ENCODE peak calls at places on chromosomes 12 and 14, in ten cellular contexts. G, N, L, E, D, I, H, Y, X and C are unnamed samples.

GRCh38 chr12:121990692-121991603 is 30.7 kb upstream of the BCL7A start:
- DNase-seq in G (no peak), N (no peak), L (no peak), E (no peak), D (no peak), I (no peak), H (no peak), Y (no peak), X (peak), C (no peak)

GRCh38 chr12:124236651-124237050 is 58.2 kb upstream of the RFLNA start:
- DNase-seq in G (no peak), N (peak), L (no peak), E (no peak), D (no peak), I (no peak), H (no peak), Y (no peak), X (peak), C (no peak)

GRCh38 chr14:100438271-100438670 is 115.1 kb downstream of the SLC25A47 start:
- DNase-seq in G (no peak), N (no peak), L (no peak), E (no peak), D (no peak), I (no peak), H (no peak), Y (no peak), X (no peak), C (no peak)

GRCh38 chr12:100959481-100959880 is 164.9 kb downstream of the ANO4 start:
- DNase-seq in G (no peak), N (peak), L (no peak), E (no peak), D (no peak), I (no peak), H (no peak), Y (no peak), X (peak), C (no peak)

GRCh38 chr12:11482955-11483354 is 87.6 kb upstream of the PRB2 start:
- DNase-seq in G (no peak), N (no peak), L (no peak), E (no peak), D (no peak), I (no peak), H (no peak), Y (no peak), X (peak), C (no peak)

GRCh38 chr12:127509066-127509778 is 757.7 kb upstream of the TMEM132C start:
- DNase-seq in G (no peak), N (no peak), L (no peak), E (no peak), D (no peak), I (no peak), H (no peak), Y (no peak), X (peak), C (no peak)

GRCh38 chr12:47349102-47349769 is 269.5 kb upstream of the AMIGO2 start:
- DNase-seq in G (no peak), N (no peak), L (no peak), E (no peak), D (no peak), I (no peak), H (no peak), Y (no peak), X (no peak), C (no peak)

GRCh38 chr12:45439039-45439438 is 223.1 kb downstream of the ANO6 start:
- DNase-seq in G (no peak), N (no peak), L (no peak), E (no peak), D (no peak), I (no peak), H (no peak), Y (no peak), X (no peak), C (no peak)

GRCh38 chr12:47071241-47071852 is 8.1 kb upstream of the PCED1B start:
- DNase-seq in G (no peak), N (peak), L (no peak), E (no peak), D (no peak), I (no peak), H (no peak), Y (no peak), X (no peak), C (no peak)

GRCh38 chr14:71665157-71665556 is 267.1 kb upstream of the RGS6 start:
- DNase-seq in G (no peak), N (peak), L (no peak), E (no peak), D (no peak), I (no peak), H (no peak), Y (no peak), X (peak), C (no peak)

GRCh38 chr12:130649101-130649571 is 67.0 kb downstream of the RIMBP2 start:
- DNase-seq in G (no peak), N (no peak), L (no peak), E (peak), D (no peak), I (no peak), H (no peak), Y (no peak), X (no peak), C (no peak)

GRCh38 chr12:95216704-95217376 is 427 bp downstream of the FGD6 start:
- DNase-seq in G (no peak), N (peak), L (no peak), E (no peak), D (no peak), I (no peak), H (peak), Y (no peak), X (no peak), C (no peak)

GRCh38 chr14:71918955-71919354 is 13.3 kb upstream of the RGS6 start:
- DNase-seq in G (peak), N (no peak), L (no peak), E (no peak), D (no peak), I (no peak), H (no peak), Y (no peak), X (no peak), C (no peak)

GRCh38 chr14:56342419-56342901 is 224.2 kb downstream of the PELI2 start:
- DNase-seq in G (no peak), N (peak), L (no peak), E (no peak), D (no peak), I (no peak), H (no peak), Y (no peak), X (peak), C (no peak)

GRCh38 chr14:22976620-22977433 is 5.5 kb downstream of the AJUBA start:
- DNase-seq in G (no peak), N (peak), L (no peak), E (peak), D (peak), I (no peak), H (no peak), Y (no peak), X (peak), C (no peak)

GRCh38 chr12:3641428-3641883 is 111.5 kb downstream of the CRACR2A start:
- DNase-seq in G (no peak), N (peak), L (no peak), E (no peak), D (no peak), I (no peak), H (no peak), Y (no peak), X (peak), C (no peak)

GRCh38 chr12:130145731-130146130 is 16.5 kb upstream of the FZD10 start:
- DNase-seq in G (no peak), N (no peak), L (no peak), E (no peak), D (no peak), I (no peak), H (no peak), Y (no peak), X (no peak), C (no peak)

GRCh38 chr14:55929136-55929535 is 189.1 kb upstream of the PELI2 start:
- DNase-seq in G (no peak), N (no peak), L (no peak), E (no peak), D (no peak), I (no peak), H (no peak), Y (no peak), X (no peak), C (no peak)

GRCh38 chr14:32998433-32998832 is 59.8 kb downstream of the NPAS3 start:
- DNase-seq in G (no peak), N (peak), L (no peak), E (no peak), D (peak), I (no peak), H (no peak), Y (no peak), X (peak), C (no peak)

GRCh38 chr12:126436041-126436440 is 1370.8 kb downstream of the AACS start:
- DNase-seq in G (no peak), N (no peak), L (no peak), E (no peak), D (no peak), I (no peak), H (no peak), Y (no peak), X (no peak), C (no peak)

GRCh38 chr12:106739318-106739717 is 35.2 kb upstream of the RIC8B start:
- DNase-seq in G (no peak), N (peak), L (no peak), E (no peak), D (no peak), I (no peak), H (no peak), Y (no peak), X (no peak), C (no peak)

GRCh38 chr14:91839754-91840153 is 27.6 kb downstream of the TC2N start:
- DNase-seq in G (no peak), N (no peak), L (no peak), E (no peak), D (no peak), I (no peak), H (no peak), Y (no peak), X (no peak), C (no peak)

GRCh38 chr14:69138189-69138535 is 14.8 kb downstream of the DCAF5 start:
- DNase-seq in G (no peak), N (peak), L (no peak), E (no peak), D (no peak), I (no peak), H (no peak), Y (no peak), X (peak), C (no peak)

GRCh38 chr14:37246427-37246829 is 48.7 kb downstream of the MIPOL1 start:
- DNase-seq in G (no peak), N (peak), L (no peak), E (no peak), D (no peak), I (no peak), H (no peak), Y (peak), X (peak), C (no peak)

GRCh38 chr12:109735051-109735521 is 21.5 kb downstream of the FAM222A start:
- DNase-seq in G (peak), N (no peak), L (peak), E (peak), D (peak), I (no peak), H (no peak), Y (no peak), X (no peak), C (peak)

DNA sequence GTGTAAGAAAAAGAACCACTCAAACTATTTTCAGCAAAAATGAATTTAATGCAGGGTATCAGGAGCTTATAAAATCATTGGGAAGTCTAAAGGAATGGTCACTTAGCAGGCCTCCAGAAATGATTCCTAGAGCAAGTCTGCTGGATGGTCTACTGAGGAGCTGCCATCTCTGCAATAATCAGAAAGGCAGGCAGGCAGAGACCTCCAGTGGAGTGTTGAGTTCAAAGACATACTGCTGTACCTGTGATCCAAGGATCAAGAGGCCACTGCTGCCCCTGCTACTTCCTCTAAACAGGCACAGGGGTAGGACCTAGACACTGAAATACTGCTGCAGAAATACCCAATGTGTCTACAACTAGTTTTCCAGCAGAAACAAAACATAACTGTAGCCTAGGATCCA is 14.5 kb upstream of the KICS2 start:
- DNase-seq in G (no peak), N (peak), L (no peak), E (no peak), D (no peak), I (no peak), H (no peak), Y (no peak), X (peak), C (no peak)
- TF ChIP-seq CTCF in G (no peak), N (peak), L (no peak), E (no peak), D (peak), I (no peak), H (no peak), Y (no peak), X (peak), C (no peak)

DNA sequence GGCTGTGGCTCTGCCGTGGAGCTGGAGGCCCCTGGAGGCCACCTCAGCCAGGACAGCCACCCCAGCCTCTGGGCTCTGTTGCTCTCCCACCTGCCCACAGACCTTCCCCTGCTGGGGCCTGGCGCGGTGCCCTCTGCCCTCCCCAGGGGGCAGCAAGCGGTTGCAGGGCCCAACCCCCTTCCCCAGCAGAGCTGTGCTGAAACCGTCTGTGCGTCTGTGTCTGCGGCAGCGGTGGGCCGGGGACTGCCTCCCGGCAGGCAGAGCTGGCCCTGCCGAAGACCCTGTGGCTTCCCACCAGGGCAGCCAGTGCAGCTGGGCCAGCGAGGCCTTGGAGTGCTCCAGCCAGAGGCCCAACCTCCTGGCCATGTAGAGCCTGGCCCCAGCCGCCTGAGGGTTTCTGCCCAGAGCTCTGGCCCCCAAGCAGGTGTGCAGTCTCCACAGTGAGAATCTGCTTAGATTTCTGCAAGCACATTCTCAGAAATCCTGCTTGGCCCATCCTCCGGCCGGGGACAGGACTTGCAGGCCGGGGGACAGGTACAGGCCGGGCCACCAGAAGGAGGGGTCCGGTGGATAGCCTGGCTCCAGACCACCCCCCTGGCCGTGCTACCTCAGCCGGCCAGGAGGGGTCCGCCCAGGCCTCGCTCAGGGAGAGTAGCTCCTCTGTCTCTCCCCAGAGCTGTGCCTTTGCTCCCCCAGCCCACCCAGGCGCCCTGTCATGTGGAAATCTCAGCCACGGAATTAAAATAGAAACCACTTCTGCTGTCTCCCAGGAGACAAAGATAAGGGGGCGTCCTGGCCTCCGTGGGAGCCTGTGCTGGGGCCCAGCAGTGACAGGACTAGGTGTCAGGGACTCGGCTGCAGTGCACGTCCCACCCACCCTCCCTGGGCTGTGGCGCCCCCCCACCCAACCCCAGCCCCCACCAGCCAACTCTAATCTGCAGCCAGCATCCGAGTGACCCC is 3.5 kb upstream of the CRIP2 start:
- DNase-seq in G (peak), N (peak), L (peak), E (no peak), D (no peak), I (no peak), H (no peak), Y (no peak), X (no peak), C (no peak)
- TF ChIP-seq CTCF in G (peak), N (no peak), L (peak), E (no peak), D (peak), I (no peak), H (peak), Y (no peak), X (peak), C (no peak)

GRCh38 chr12:90038290-90038689 is 329.7 kb upstream of the ATP2B1 start:
- DNase-seq in G (no peak), N (no peak), L (no peak), E (no peak), D (no peak), I (no peak), H (no peak), Y (no peak), X (no peak), C (no peak)
- TF ChIP-seq CTCF in G (no peak), N (no peak), L (no peak), E (no peak), D (no peak), I (no peak), H (no peak), Y (no peak), X (no peak), C (no peak)

GRCh38 chr12:57433370-57433769 is 1.2 kb upstream of the INHBC start:
- DNase-seq in G (no peak), N (no peak), L (no peak), E (no peak), D (no peak), I (no peak), H (no peak), Y (no peak), X (no peak), C (no peak)

GRCh38 chr12:57429473-57430116 is 1.2 kb downstream of the R3HDM2 start:
- DNase-seq in G (no peak), N (peak), L (no peak), E (no peak), D (no peak), I (no peak), H (no peak), Y (no peak), X (peak), C (no peak)

GRCh38 chr12:57428965-57429364 is 1.9 kb downstream of the R3HDM2 start:
- DNase-seq in G (no peak), N (no peak), L (no peak), E (no peak), D (no peak), I (no peak), H (no peak), Y (no peak), X (no peak), C (no peak)

GRCh38 chr12:57430931-57431566 is at the start of gene R3HDM2:
- DNase-seq in G (peak), N (peak), L (peak), E (peak), D (peak), I (peak), H (peak), Y (peak), X (peak), C (peak)

GRCh38 chr12:57430117-57430930 is 519 bp downstream of the R3HDM2 start:
- DNase-seq in G (peak), N (peak), L (peak), E (peak), D (no peak), I (peak), H (peak), Y (no peak), X (peak), C (peak)
- TF ChIP-seq CTCF in G (peak), N (no peak), L (no peak), E (peak), D (no peak), I (no peak), H (no peak), Y (no peak), X (peak), C (peak)

GRCh38 chr12:132556801-132557200 is 53.6 kb downstream of the LRCOL1 start:
- DNase-seq in G (no peak), N (no peak), L (no peak), E (no peak), D (no peak), I (no peak), H (no peak), Y (no peak), X (no peak), C (no peak)

GRCh38 chr12:132554857-132555630 is 55.3 kb downstream of the LRCOL1 start:
- DNase-seq in G (no peak), N (peak), L (peak), E (no peak), D (peak), I (no peak), H (no peak), Y (no peak), X (no peak), C (no peak)

GRCh38 chr12:132557291-132557968 is 53.0 kb downstream of the LRCOL1 start:
- DNase-seq in G (no peak), N (no peak), L (no peak), E (no peak), D (no peak), I (no peak), H (no peak), Y (no peak), X (no peak), C (no peak)

GRCh38 chr12:132555686-132556085 is 54.7 kb downstream of the LRCOL1 start:
- DNase-seq in G (no peak), N (no peak), L (no peak), E (no peak), D (no peak), I (no peak), H (no peak), Y (no peak), X (no peak), C (no peak)

DNA sequence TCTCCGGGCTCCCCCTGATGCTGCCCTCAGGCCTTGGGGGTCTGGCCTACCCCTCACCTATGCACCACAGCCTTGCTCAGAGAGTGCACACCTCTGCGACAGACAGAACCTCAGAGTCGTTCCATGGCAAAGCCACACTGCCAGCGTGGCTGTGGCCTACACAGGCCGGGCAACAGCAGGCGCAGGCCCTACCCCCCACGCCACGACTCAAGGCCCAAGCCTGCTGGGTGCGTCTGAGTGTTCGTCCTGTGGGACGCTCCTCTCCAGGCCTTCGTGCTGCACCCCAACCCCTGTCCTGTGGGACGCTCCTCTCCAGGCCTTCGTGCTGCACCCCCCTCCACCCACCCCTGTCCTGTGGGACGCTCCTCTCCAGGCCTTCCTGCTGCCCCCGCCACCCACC is 54.2 kb downstream of the LRCOL1 start:
- DNase-seq in G (no peak), N (no peak), L (no peak), E (no peak), D (no peak), I (no peak), H (no peak), Y (no peak), X (no peak), C (no peak)
- TF ChIP-seq CTCF in G (no peak), N (no peak), L (no peak), E (no peak), D (no peak), I (no peak), H (no peak), Y (no peak), X (no peak), C (no peak)

GRCh38 chr12:321606-322326 is 59.1 kb upstream of the SLC6A13 start:
- DNase-seq in G (no peak), N (peak), L (no peak), E (no peak), D (no peak), I (no peak), H (no peak), Y (peak), X (peak), C (no peak)
- TF ChIP-seq CTCF in G (no peak), N (no peak), L (no peak), E (peak), D (no peak), I (no peak), H (no peak), Y (peak), X (peak), C (no peak)

GRCh38 chr12:22121224-22121623 is 75.2 kb downstream of the CMAS start:
- DNase-seq in G (no peak), N (no peak), L (no peak), E (no peak), D (peak), I (no peak), H (no peak), Y (no peak), X (no peak), C (no peak)
- TF ChIP-seq CTCF in G (no peak), N (no peak), L (no peak), E (no peak), D (peak), I (no peak), H (no peak), Y (no peak), X (peak), C (peak)

DNA sequence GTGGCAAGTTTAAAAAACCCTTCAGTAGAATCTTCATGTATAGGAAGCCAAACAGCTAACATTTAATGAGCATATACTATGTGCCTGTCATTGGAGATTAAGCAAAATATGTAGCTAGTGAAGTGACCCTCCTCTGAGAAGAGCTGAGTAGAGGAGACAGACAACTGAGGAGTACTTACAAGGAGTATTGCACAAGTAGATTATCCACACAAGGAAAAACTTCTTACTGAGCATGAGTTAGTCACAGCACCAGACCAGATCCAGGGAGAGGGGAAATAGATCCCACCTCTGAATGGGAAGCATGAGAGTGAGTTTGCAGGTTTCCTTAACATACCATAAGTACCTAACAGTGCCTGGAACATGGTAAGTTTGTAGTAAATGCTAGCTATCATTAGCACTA is 33.0 kb downstream of the FRMD6 start:
- DNase-seq in G (no peak), N (peak), L (no peak), E (no peak), D (no peak), I (no peak), H (no peak), Y (no peak), X (no peak), C (no peak)
- TF ChIP-seq CTCF in G (no peak), N (no peak), L (no peak), E (no peak), D (no peak), I (no peak), H (no peak), Y (no peak), X (no peak), C (no peak)

GRCh38 chr12:1469063-1469462 is 125.3 kb downstream of the FBXL14 start:
- DNase-seq in G (no peak), N (no peak), L (no peak), E (no peak), D (no peak), I (no peak), H (no peak), Y (no peak), X (no peak), C (no peak)
- TF ChIP-seq CTCF in G (no peak), N (no peak), L (no peak), E (no peak), D (no peak), I (no peak), H (no peak), Y (no peak), X (no peak), C (no peak)